ENCODE peak calls at places on chromosomes 13 and 19, in six cellular contexts. D, T, S, Q, E and X are unnamed samples.

GRCh38 chr19:1068111-1069001 is 1.4 kb downstream of the ARHGAP45 start:
- DNase-seq in D (no peak), T (peak), S (no peak), Q (no peak), E (no peak), X (no peak)

GRCh38 chr19:19032420-19033175 is 719 bp downstream of the SUGP2 start:
- DNase-seq in D (peak), T (peak), S (peak), Q (peak), E (peak), X (peak)

GRCh38 chr19:35895911-35896642 is 4.3 kb downstream of the NFKBID start:
- DNase-seq in D (no peak), T (no peak), S (no peak), Q (no peak), E (no peak), X (no peak)

GRCh38 chr19:50416034-50416814 is 2.5 kb upstream of the SPIB start:
- DNase-seq in D (no peak), T (no peak), S (no peak), Q (no peak), E (no peak), X (no peak)

GRCh38 chr19:48997972-48998371 is 4.3 kb downstream of the RUVBL2 start:
- DNase-seq in D (no peak), T (peak), S (peak), Q (no peak), E (peak), X (no peak)

GRCh38 chr13:32032780-32033179 is 1.2 kb downstream of the FRY start:
- DNase-seq in D (no peak), T (no peak), S (no peak), Q (no peak), E (no peak), X (no peak)

GRCh38 chr19:54190503-54190941 is 586 bp upstream of the TSEN34 start:
- DNase-seq in D (peak), T (peak), S (peak), Q (peak), E (peak), X (peak)

GRCh38 chr13:72151241-72151640 is 284.2 kb upstream of the DACH1 start:
- DNase-seq in D (no peak), T (no peak), S (no peak), Q (peak), E (no peak), X (no peak)

GRCh38 chr13:39892731-39893293 is 237.3 kb downstream of the COG6 start:
- DNase-seq in D (no peak), T (peak), S (no peak), Q (peak), E (no peak), X (no peak)

GRCh38 chr19:53094749-53095575 is 8.3 kb downstream of the ZNF160 start:
- DNase-seq in D (no peak), T (no peak), S (no peak), Q (no peak), E (no peak), X (no peak)

GRCh38 chr13:44516771-44517170 is 59.4 kb downstream of the TSC22D1 start:
- DNase-seq in D (no peak), T (no peak), S (no peak), Q (no peak), E (peak), X (no peak)

GRCh38 chr19:6056801-6057650 is 53.3 kb downstream of the RFX2 start:
- DNase-seq in D (peak), T (no peak), S (peak), Q (peak), E (no peak), X (peak)

GRCh38 chr13:44758595-44759221 is 182.6 kb upstream of the TSC22D1 start:
- DNase-seq in D (no peak), T (no peak), S (no peak), Q (peak), E (no peak), X (no peak)

GRCh38 chr13:46751811-46752635 is 44.9 kb downstream of the ESD start:
- DNase-seq in D (no peak), T (peak), S (no peak), Q (peak), E (no peak), X (no peak)

GRCh38 chr13:42334329-42334706 is 62.4 kb downstream of the AKAP11 start:
- DNase-seq in D (no peak), T (no peak), S (no peak), Q (no peak), E (no peak), X (no peak)

GRCh38 chr19:33687761-33688656 is 66.3 kb downstream of the CHST8 start:
- DNase-seq in D (no peak), T (no peak), S (no peak), Q (no peak), E (no peak), X (peak)

GRCh38 chr13:41179593-41180250 is 14.6 kb downstream of the KBTBD7 start:
- DNase-seq in D (no peak), T (no peak), S (peak), Q (peak), E (no peak), X (no peak)

GRCh38 chr13:43238341-43239083 is 215.1 kb downstream of the DNAJC15 start:
- DNase-seq in D (no peak), T (no peak), S (no peak), Q (no peak), E (no peak), X (no peak)

GRCh38 chr19:56301886-56302620 is 12.6 kb downstream of the ZSCAN5A start:
- DNase-seq in D (no peak), T (peak), S (peak), Q (no peak), E (no peak), X (no peak)

GRCh38 chr19:47518139-47518538 is 3.3 kb upstream of the NAPA start:
- DNase-seq in D (no peak), T (peak), S (no peak), Q (no peak), E (no peak), X (no peak)

GRCh38 chr19:46637224-46637623 is 1.2 kb upstream of the GNG8 start:
- DNase-seq in D (no peak), T (no peak), S (no peak), Q (no peak), E (no peak), X (no peak)

GRCh38 chr13:21637296-21637695 is 33.3 kb upstream of the MICU2 start:
- DNase-seq in D (peak), T (peak), S (peak), Q (no peak), E (peak), X (no peak)

GRCh38 chr19:45380107-45380506 is 9.7 kb upstream of the ERCC2 start:
- DNase-seq in D (no peak), T (no peak), S (no peak), Q (no peak), E (no peak), X (no peak)

GRCh38 chr19:32350492-32350891 is 5.1 kb downstream of the ZNF507 start:
- DNase-seq in D (no peak), T (no peak), S (no peak), Q (no peak), E (no peak), X (no peak)

GRCh38 chr13:32639502-32640105 is 53.4 kb downstream of the PDS5B start:
- DNase-seq in D (peak), T (peak), S (peak), Q (peak), E (peak), X (no peak)

GRCh38 chr13:62846302-62846701 is 1430.7 kb upstream of the PCDH20 start:
- DNase-seq in D (no peak), T (no peak), S (no peak), Q (no peak), E (peak), X (no peak)

GRCh38 chr13:112057736-112058518 is 9.0 kb upstream of the SOX1 start:
- DNase-seq in D (no peak), T (no peak), S (peak), Q (no peak), E (no peak), X (no peak)

GRCh38 chr13:110676511-110677204 is 29.3 kb downstream of the CARS2 start:
- DNase-seq in D (no peak), T (no peak), S (no peak), Q (no peak), E (no peak), X (no peak)